ENCODE peak calls at places on chromosomes 11 and 22, in four cellular contexts. M, B, R and I are unnamed samples.

GRCh38 chr22:46577361-46578249 is 40.2 kb upstream of the CELSR1 start:
- DNase-seq in B (no peak), M (peak), R (no peak), I (no peak)

GRCh38 chr22:24153353-24153752 is 27.9 kb upstream of the SUSD2 start:
- DNase-seq in B (no peak), M (peak), R (no peak), I (no peak)

GRCh38 chr22:49789289-49790141 is 38.2 kb downstream of the BRD1 start:
- DNase-seq in R (no peak), B (no peak), M (peak), I (no peak)

GRCh38 chr11:64696045-64696444 is 27.0 kb downstream of the NRXN2 start:
- DNase-seq in M (no peak), R (no peak), B (no peak), I (no peak)

GRCh38 chr11:71355266-71355665 is 92.9 kb downstream of the DHCR7 start:
- DNase-seq in R (no peak), M (no peak), B (no peak), I (no peak)

GRCh38 chr11:122113836-122114235 is 2.2 kb downstream of the BLID start:
- DNase-seq in B (no peak), R (no peak), M (no peak), I (no peak)

GRCh38 chr11:125079878-125080530 is 16.9 kb downstream of the SLC37A2 start:
- DNase-seq in M (no peak), B (no peak), R (no peak), I (no peak)

GRCh38 chr22:46072030-46072881 is 78.1 kb upstream of the PPARA start:
- DNase-seq in B (no peak), M (peak), R (peak), I (no peak)

GRCh38 chr22:16949561-16949960 is 58.5 kb downstream of the GAB4 start:
- DNase-seq in R (no peak), B (no peak), M (peak), I (no peak)

GRCh38 chr22:38246046-38246658 is 26.7 kb downstream of the TMEM184B start:
- DNase-seq in B (no peak), M (no peak), R (no peak), I (no peak)

GRCh38 chr22:40679964-40680818 is 907 bp downstream of the MCHR1 start:
- DNase-seq in B (no peak), M (no peak), R (no peak), I (no peak)

GRCh38 chr11:89381094-89381493 is 110.1 kb downstream of the NOX4 start:
- DNase-seq in R (no peak), M (peak), B (no peak), I (no peak)

GRCh38 chr11:84819128-84819527 is 808.0 kb downstream of the DLG2 start:
- DNase-seq in M (no peak), B (no peak), R (no peak), I (no peak)

GRCh38 chr22:46737105-46737975 is 712 bp downstream of the CERK start:
- DNase-seq in R (peak), B (no peak), M (peak), I (peak)

GRCh38 chr22:49869855-49870712 is 16.4 kb downstream of the ZBED4 start:
- DNase-seq in R (no peak), M (no peak), B (no peak), I (no peak)

GRCh38 chr22:29635734-29636357 is 32.4 kb downstream of the NF2 start:
- DNase-seq in M (no peak), R (no peak), B (no peak), I (peak)

GRCh38 chr22:48425091-48425506 is 1402.6 kb downstream of the BRD1 start:
- DNase-seq in R (no peak), B (no peak), M (no peak), I (no peak)

GRCh38 chr11:115892016-115892415 is 387.8 kb upstream of the CADM1 start:
- DNase-seq in R (no peak), M (no peak), B (no peak), I (no peak)

GRCh38 chr22:46070215-46070721 is 80.1 kb upstream of the PPARA start:
- DNase-seq in B (no peak), M (peak), R (peak), I (no peak)

GRCh38 chr11:83970061-83970671 is 684.0 kb upstream of the CCDC90B start:
- DNase-seq in B (no peak), R (no peak), M (no peak), I (no peak)

GRCh38 chr22:20218981-20219380 is 49.1 kb downstream of the RTN4R start:
- DNase-seq in M (no peak), R (no peak), B (no peak), I (no peak)

GRCh38 chr11:27481992-27482391 is 9.4 kb upstream of the LGR4 start:
- DNase-seq in R (no peak), M (no peak), B (no peak), I (no peak)

GRCh38 chr11:4118107-4118506 is 23.5 kb downstream of the RRM1 start:
- DNase-seq in B (no peak), M (no peak), R (no peak), I (no peak)

GRCh38 chr11:74321487-74322188 is 10.2 kb upstream of the P4HA3 start:
- DNase-seq in M (peak), R (no peak), B (no peak), I (no peak)

GRCh38 chr11:8097062-8097814 is 16.2 kb downstream of the TUB start:
- DNase-seq in R (peak), M (no peak), B (no peak), I (no peak)

GRCh38 chr11:112834277-112834755 is 126.9 kb upstream of the NCAM1 start:
- DNase-seq in B (no peak), R (no peak), M (no peak), I (peak)

GRCh38 chr11:69240332-69241074 is 53.5 kb upstream of the MYEOV start:
- DNase-seq in R (peak), B (no peak), M (peak), I (no peak)

GRCh38 chr11:113296447-113297205 is 17.8 kb upstream of the TTC12 start:
- DNase-seq in B (no peak), R (no peak), M (no peak), I (no peak)

GRCh38 chr11:124799384-124800225 is 601 bp downstream of the MSANTD2 start:
- DNase-seq in B (peak), M (peak), R (peak), I (peak)

GRCh38 chr11:30725645-30726195 is 139.6 kb upstream of the MPPED2 start:
- DNase-seq in R (no peak), B (no peak), M (no peak), I (no peak)